ENCODE peak calls at places on chromosomes 7 and 10, in ten cellular contexts. One of them, this sample, is unnamed.

GRCh38 chr7:91280180-91280579 is 15.9 kb downstream of the FZD1 start:
- DNase-seq in DMS53: peak
- DNase-seq in neuronal stem cell: no peak
- DNase-seq in iPS-NIHi11: no peak
- DNase-seq in cardiac fibroblast: no peak
- DNase-seq in GM23338: peak
- DNase-seq in stimulated activated CD8-positive, alpha-beta memory T cell treated with anti-CD3 and anti-CD28 coated beads, Interleukin-4, amount 100 ng/mL, for 48 hours: no peak
- DNase-seq in CD8-positive, alpha-beta T cell: no peak
- DNase-seq in Right ventricle myocardium superior: no peak
- DNase-seq in Calu3: no peak
- DNase-seq in this sample: no peak

GRCh38 chr10:79049931-79050895 is 18.6 kb upstream of the ZMIZ1 start:
- DNase-seq in GM23338: no peak
- DNase-seq in cardiac fibroblast: peak
- DNase-seq in CD8-positive, alpha-beta T cell: no peak
- DNase-seq in Calu3: no peak
- DNase-seq in Right ventricle myocardium superior: no peak
- DNase-seq in iPS-NIHi11: no peak
- DNase-seq in stimulated activated CD8-positive, alpha-beta memory T cell treated with anti-CD3 and anti-CD28 coated beads, Interleukin-4, amount 100 ng/mL, for 48 hours: no peak
- DNase-seq in DMS53: no peak
- DNase-seq in neuronal stem cell: no peak
- DNase-seq in this sample: no peak

GRCh38 chr7:27397503-27397902 is 154.9 kb downstream of the EVX1 start:
- DNase-seq in neuronal stem cell: no peak
- DNase-seq in GM23338: no peak
- DNase-seq in CD8-positive, alpha-beta T cell: no peak
- DNase-seq in iPS-NIHi11: no peak
- DNase-seq in Right ventricle myocardium superior: no peak
- DNase-seq in DMS53: no peak
- DNase-seq in Calu3: no peak
- DNase-seq in stimulated activated CD8-positive, alpha-beta memory T cell treated with anti-CD3 and anti-CD28 coated beads, Interleukin-4, amount 100 ng/mL, for 48 hours: no peak
- DNase-seq in cardiac fibroblast: no peak
- DNase-seq in this sample: no peak

GRCh38 chr10:36676321-36677169 is 448.9 kb upstream of the ANKRD30A start:
- DNase-seq in DMS53: no peak
- DNase-seq in neuronal stem cell: no peak
- DNase-seq in CD8-positive, alpha-beta T cell: no peak
- DNase-seq in GM23338: no peak
- DNase-seq in Right ventricle myocardium superior: no peak
- DNase-seq in stimulated activated CD8-positive, alpha-beta memory T cell treated with anti-CD3 and anti-CD28 coated beads, Interleukin-4, amount 100 ng/mL, for 48 hours: no peak
- DNase-seq in iPS-NIHi11: no peak
- DNase-seq in cardiac fibroblast: peak
- DNase-seq in Calu3: no peak
- DNase-seq in this sample: no peak

GRCh38 chr7:102042016-102042656 is 224.7 kb downstream of the CUX1 start:
- DNase-seq in Right ventricle myocardium superior: no peak
- DNase-seq in GM23338: no peak
- DNase-seq in neuronal stem cell: no peak
- DNase-seq in cardiac fibroblast: peak
- DNase-seq in DMS53: no peak
- DNase-seq in Calu3: no peak
- DNase-seq in CD8-positive, alpha-beta T cell: no peak
- DNase-seq in stimulated activated CD8-positive, alpha-beta memory T cell treated with anti-CD3 and anti-CD28 coated beads, Interleukin-4, amount 100 ng/mL, for 48 hours: no peak
- DNase-seq in iPS-NIHi11: no peak
- DNase-seq in this sample: no peak

GRCh38 chr10:31708513-31708912 is 220.1 kb downstream of the ARHGAP12 start:
- DNase-seq in DMS53: no peak
- DNase-seq in Right ventricle myocardium superior: no peak
- DNase-seq in cardiac fibroblast: peak
- DNase-seq in CD8-positive, alpha-beta T cell: no peak
- DNase-seq in stimulated activated CD8-positive, alpha-beta memory T cell treated with anti-CD3 and anti-CD28 coated beads, Interleukin-4, amount 100 ng/mL, for 48 hours: no peak
- DNase-seq in GM23338: no peak
- DNase-seq in iPS-NIHi11: no peak
- DNase-seq in Calu3: no peak
- DNase-seq in neuronal stem cell: no peak
- DNase-seq in this sample: no peak

GRCh38 chr7:69599879-69600764 is 1.8 kb downstream of the AUTS2 start:
- DNase-seq in DMS53: peak
- DNase-seq in CD8-positive, alpha-beta T cell: no peak
- DNase-seq in Right ventricle myocardium superior: peak
- DNase-seq in Calu3: no peak
- DNase-seq in iPS-NIHi11: no peak
- DNase-seq in GM23338: peak
- DNase-seq in cardiac fibroblast: no peak
- DNase-seq in stimulated activated CD8-positive, alpha-beta memory T cell treated with anti-CD3 and anti-CD28 coated beads, Interleukin-4, amount 100 ng/mL, for 48 hours: no peak
- DNase-seq in neuronal stem cell: peak
- DNase-seq in this sample: no peak

GRCh38 chr7:4809691-4810090 is 34.3 kb downstream of the AP5Z1 start:
- DNase-seq in iPS-NIHi11: no peak
- DNase-seq in cardiac fibroblast: peak
- DNase-seq in DMS53: no peak
- DNase-seq in Right ventricle myocardium superior: no peak
- DNase-seq in CD8-positive, alpha-beta T cell: no peak
- DNase-seq in Calu3: no peak
- DNase-seq in GM23338: no peak
- DNase-seq in stimulated activated CD8-positive, alpha-beta memory T cell treated with anti-CD3 and anti-CD28 coated beads, Interleukin-4, amount 100 ng/mL, for 48 hours: no peak
- DNase-seq in neuronal stem cell: no peak
- DNase-seq in this sample: no peak

GRCh38 chr10:8211631-8212030 is 157.1 kb downstream of the GATA3 start:
- DNase-seq in cardiac fibroblast: peak
- DNase-seq in stimulated activated CD8-positive, alpha-beta memory T cell treated with anti-CD3 and anti-CD28 coated beads, Interleukin-4, amount 100 ng/mL, for 48 hours: no peak
- DNase-seq in iPS-NIHi11: no peak
- DNase-seq in GM23338: no peak
- DNase-seq in Calu3: no peak
- DNase-seq in DMS53: no peak
- DNase-seq in CD8-positive, alpha-beta T cell: no peak
- DNase-seq in neuronal stem cell: no peak
- DNase-seq in Right ventricle myocardium superior: no peak
- DNase-seq in this sample: no peak

GRCh38 chr7:148669907-148670306 is 28.8 kb upstream of the CUL1 start:
- DNase-seq in GM23338: no peak
- DNase-seq in Right ventricle myocardium superior: no peak
- DNase-seq in Calu3: no peak
- DNase-seq in stimulated activated CD8-positive, alpha-beta memory T cell treated with anti-CD3 and anti-CD28 coated beads, Interleukin-4, amount 100 ng/mL, for 48 hours: no peak
- DNase-seq in DMS53: no peak
- DNase-seq in cardiac fibroblast: peak
- DNase-seq in iPS-NIHi11: no peak
- DNase-seq in neuronal stem cell: no peak
- DNase-seq in CD8-positive, alpha-beta T cell: no peak
- DNase-seq in this sample: no peak

GRCh38 chr10:70352401-70353097 is 29.9 kb downstream of the LRRC20 start:
- DNase-seq in iPS-NIHi11: no peak
- DNase-seq in DMS53: no peak
- DNase-seq in Right ventricle myocardium superior: no peak
- DNase-seq in CD8-positive, alpha-beta T cell: no peak
- DNase-seq in cardiac fibroblast: no peak
- DNase-seq in stimulated activated CD8-positive, alpha-beta memory T cell treated with anti-CD3 and anti-CD28 coated beads, Interleukin-4, amount 100 ng/mL, for 48 hours: no peak
- DNase-seq in Calu3: no peak
- DNase-seq in neuronal stem cell: no peak
- DNase-seq in GM23338: no peak
- DNase-seq in this sample: no peak

GRCh38 chr10:131751827-131752775 is 148.7 kb upstream of the PPP2R2D start:
- DNase-seq in neuronal stem cell: no peak
- DNase-seq in Calu3: peak
- DNase-seq in GM23338: peak
- DNase-seq in CD8-positive, alpha-beta T cell: no peak
- DNase-seq in DMS53: no peak
- DNase-seq in Right ventricle myocardium superior: no peak
- DNase-seq in stimulated activated CD8-positive, alpha-beta memory T cell treated with anti-CD3 and anti-CD28 coated beads, Interleukin-4, amount 100 ng/mL, for 48 hours: no peak
- DNase-seq in cardiac fibroblast: no peak
- DNase-seq in iPS-NIHi11: no peak
- DNase-seq in this sample: no peak

GRCh38 chr10:33801705-33802104 is 467.2 kb upstream of the NRP1 start:
- DNase-seq in iPS-NIHi11: no peak
- DNase-seq in Calu3: peak
- DNase-seq in cardiac fibroblast: peak
- DNase-seq in neuronal stem cell: no peak
- DNase-seq in Right ventricle myocardium superior: no peak
- DNase-seq in CD8-positive, alpha-beta T cell: no peak
- DNase-seq in stimulated activated CD8-positive, alpha-beta memory T cell treated with anti-CD3 and anti-CD28 coated beads, Interleukin-4, amount 100 ng/mL, for 48 hours: no peak
- DNase-seq in DMS53: peak
- DNase-seq in GM23338: no peak
- DNase-seq in this sample: no peak

GRCh38 chr10:33664070-33664469 is 329.6 kb upstream of the NRP1 start:
- DNase-seq in iPS-NIHi11: no peak
- DNase-seq in Calu3: no peak
- DNase-seq in DMS53: peak
- DNase-seq in cardiac fibroblast: no peak
- DNase-seq in Right ventricle myocardium superior: no peak
- DNase-seq in CD8-positive, alpha-beta T cell: no peak
- DNase-seq in GM23338: no peak
- DNase-seq in neuronal stem cell: no peak
- DNase-seq in stimulated activated CD8-positive, alpha-beta memory T cell treated with anti-CD3 and anti-CD28 coated beads, Interleukin-4, amount 100 ng/mL, for 48 hours: no peak
- DNase-seq in this sample: no peak

GRCh38 chr7:16984346-16984745 is 102.6 kb upstream of the AGR3 start:
- DNase-seq in Calu3: peak
- DNase-seq in DMS53: no peak
- DNase-seq in iPS-NIHi11: no peak
- DNase-seq in neuronal stem cell: no peak
- DNase-seq in cardiac fibroblast: no peak
- DNase-seq in stimulated activated CD8-positive, alpha-beta memory T cell treated with anti-CD3 and anti-CD28 coated beads, Interleukin-4, amount 100 ng/mL, for 48 hours: no peak
- DNase-seq in CD8-positive, alpha-beta T cell: no peak
- DNase-seq in GM23338: no peak
- DNase-seq in Right ventricle myocardium superior: no peak
- DNase-seq in this sample: no peak

GRCh38 chr10:128049226-128050010 is 76.8 kb downstream of the MKI67 start:
- DNase-seq in DMS53: no peak
- DNase-seq in Calu3: no peak
- DNase-seq in GM23338: no peak
- DNase-seq in neuronal stem cell: no peak
- DNase-seq in Right ventricle myocardium superior: no peak
- DNase-seq in iPS-NIHi11: no peak
- DNase-seq in cardiac fibroblast: no peak
- DNase-seq in CD8-positive, alpha-beta T cell: no peak
- DNase-seq in stimulated activated CD8-positive, alpha-beta memory T cell treated with anti-CD3 and anti-CD28 coated beads, Interleukin-4, amount 100 ng/mL, for 48 hours: no peak
- DNase-seq in this sample: no peak

GRCh38 chr7:136947347-136947746 is 78.9 kb downstream of the CHRM2 start:
- DNase-seq in iPS-NIHi11: no peak
- DNase-seq in GM23338: no peak
- DNase-seq in DMS53: no peak
- DNase-seq in Calu3: no peak
- DNase-seq in neuronal stem cell: no peak
- DNase-seq in cardiac fibroblast: peak
- DNase-seq in CD8-positive, alpha-beta T cell: no peak
- DNase-seq in stimulated activated CD8-positive, alpha-beta memory T cell treated with anti-CD3 and anti-CD28 coated beads, Interleukin-4, amount 100 ng/mL, for 48 hours: no peak
- DNase-seq in Right ventricle myocardium superior: no peak
- DNase-seq in this sample: no peak

GRCh38 chr10:72822342-72822986 is 71.1 kb upstream of the OIT3 start:
- DNase-seq in stimulated activated CD8-positive, alpha-beta memory T cell treated with anti-CD3 and anti-CD28 coated beads, Interleukin-4, amount 100 ng/mL, for 48 hours: no peak
- DNase-seq in neuronal stem cell: no peak
- DNase-seq in Right ventricle myocardium superior: no peak
- DNase-seq in DMS53: no peak
- DNase-seq in cardiac fibroblast: no peak
- DNase-seq in GM23338: no peak
- DNase-seq in CD8-positive, alpha-beta T cell: no peak
- DNase-seq in Calu3: no peak
- DNase-seq in iPS-NIHi11: no peak
- DNase-seq in this sample: no peak

GRCh38 chr7:34282271-34282670 is 375.7 kb upstream of the NPSR1 start:
- DNase-seq in DMS53: no peak
- DNase-seq in GM23338: no peak
- DNase-seq in neuronal stem cell: no peak
- DNase-seq in iPS-NIHi11: no peak
- DNase-seq in Calu3: no peak
- DNase-seq in stimulated activated CD8-positive, alpha-beta memory T cell treated with anti-CD3 and anti-CD28 coated beads, Interleukin-4, amount 100 ng/mL, for 48 hours: no peak
- DNase-seq in CD8-positive, alpha-beta T cell: no peak
- DNase-seq in cardiac fibroblast: peak
- DNase-seq in Right ventricle myocardium superior: no peak
- DNase-seq in this sample: no peak

GRCh38 chr10:35178305-35178704 is 51.7 kb downstream of the CREM start:
- DNase-seq in CD8-positive, alpha-beta T cell: no peak
- DNase-seq in cardiac fibroblast: no peak
- DNase-seq in GM23338: no peak
- DNase-seq in DMS53: no peak
- DNase-seq in neuronal stem cell: no peak
- DNase-seq in stimulated activated CD8-positive, alpha-beta memory T cell treated with anti-CD3 and anti-CD28 coated beads, Interleukin-4, amount 100 ng/mL, for 48 hours: no peak
- DNase-seq in Calu3: no peak
- DNase-seq in iPS-NIHi11: peak
- DNase-seq in Right ventricle myocardium superior: no peak
- DNase-seq in this sample: no peak

GRCh38 chr10:77614778-77615625 is 22.6 kb downstream of the KCNMA1 start:
- DNase-seq in DMS53: no peak
- DNase-seq in neuronal stem cell: no peak
- DNase-seq in GM23338: no peak
- DNase-seq in stimulated activated CD8-positive, alpha-beta memory T cell treated with anti-CD3 and anti-CD28 coated beads, Interleukin-4, amount 100 ng/mL, for 48 hours: no peak
- DNase-seq in Right ventricle myocardium superior: no peak
- DNase-seq in cardiac fibroblast: no peak
- DNase-seq in iPS-NIHi11: no peak
- DNase-seq in Calu3: no peak
- DNase-seq in CD8-positive, alpha-beta T cell: no peak
- DNase-seq in this sample: no peak

This sample was measured in T-cell.